ENCODE peak calls at places on chromosomes 13 and 19, in ten cellular contexts. X is cardiac fibroblast, D is adrenal gland, H is NCI-H1092 treated with DMSO at 0.1 percent for 48 hours, I is NCI-H1436, Q is renal cortical epithelial cell, W is foreskin fibroblast, P is psoas muscle, Y is T-helper 9 cell, B is T-cell. L is an unnamed sample.
A peak's percentile ranks its signal among the peaks of the same experiment; 100 is the strongest.

GRCh38 chr13:114064516-114065140 is 67.8 kb downstream of the RASA3 start:
- DNase-seq in X (peak; percentile 55), D (peak; percentile 68), H (no peak), I (no peak), Q (no peak), W (peak; percentile 22), P (peak; percentile 63), Y (no peak), B (no peak), L (peak; percentile 79)

GRCh38 chr19:4046362-4046691 is 20.4 kb downstream of the ZBTB7A start:
- DNase-seq in X (no peak), D (no peak), H (no peak), I (no peak), Q (no peak), W (no peak), P (no peak), Y (no peak), B (no peak), L (no peak)

GRCh38 chr13:77516342-77516789 is 19.1 kb upstream of the SCEL start:
- DNase-seq in X (peak; percentile 76), D (no peak), H (no peak), I (no peak), Q (peak; percentile 97), W (peak; percentile 57), P (no peak), Y (no peak), B (no peak), L (no peak)

GRCh38 chr19:10417598-10418280 is 2.6 kb upstream of the PDE4A start:
- DNase-seq in X (no peak), D (no peak), H (no peak), I (no peak), Q (no peak), W (no peak), P (no peak), Y (no peak), B (no peak), L (no peak)

GRCh38 chr13:74452881-74453280 is 318.7 kb upstream of the KLF12 start:
- DNase-seq in X (no peak), D (no peak), H (no peak), I (no peak), Q (no peak), W (no peak), P (no peak), Y (no peak), B (no peak), L (no peak)

GRCh38 chr19:48635263-48635965 is 1.8 kb downstream of the DBP start:
- DNase-seq in X (no peak), D (peak; percentile 74), H (peak; percentile 58), I (peak; percentile 84), Q (no peak), W (no peak), P (peak; percentile 88), Y (peak; percentile 74), B (peak; percentile 63), L (peak; percentile 88)

GRCh38 chr13:113489549-113490495 is 689 bp downstream of the DCUN1D2 start:
- DNase-seq in X (peak; percentile 48), D (peak; percentile 46), H (peak; percentile 45), I (no peak), Q (peak; percentile 52), W (peak; percentile 41), P (no peak), Y (peak; percentile 13), B (no peak), L (peak; percentile 74)

GRCh38 chr13:21934309-21934708 is 263.4 kb downstream of the FGF9 start:
- DNase-seq in X (no peak), D (no peak), H (peak; percentile 98), I (peak; percentile 83), Q (no peak), W (no peak), P (no peak), Y (no peak), B (no peak), L (no peak)

GRCh38 chr19:40270362-40271089 is 14.6 kb downstream of the AKT2 start:
- DNase-seq in X (no peak), D (no peak), H (no peak), I (no peak), Q (no peak), W (no peak), P (no peak), Y (no peak), B (no peak), L (no peak)

GRCh38 chr19:29162694-29163093 is 50.3 kb downstream of the UQCRFS1 start:
- DNase-seq in X (no peak), D (peak; percentile 16), H (no peak), I (no peak), Q (no peak), W (no peak), P (no peak), Y (no peak), B (no peak), L (no peak)

GRCh38 chr13:110976785-110977184 is 61.9 kb upstream of the ANKRD10 start:
- DNase-seq in X (no peak), D (no peak), H (no peak), I (no peak), Q (no peak), W (no peak), P (no peak), Y (no peak), B (no peak), L (no peak)

GRCh38 chr13:99830931-99831330 is 140.6 kb downstream of the ZIC5 start:
- DNase-seq in X (no peak), D (no peak), H (no peak), I (no peak), Q (no peak), W (no peak), P (no peak), Y (no peak), B (no peak), L (no peak)

GRCh38 chr13:36131215-36131930 is at the start of gene DCLK1:
- DNase-seq in X (peak; percentile 43), D (no peak), H (peak; percentile 54), I (peak; percentile 9), Q (no peak), W (no peak), P (peak; percentile 88), Y (no peak), B (no peak), L (peak; percentile 84)

GRCh38 chr13:93326427-93326826 is 99.8 kb downstream of the GPC6 start:
- DNase-seq in X (no peak), D (no peak), H (no peak), I (no peak), Q (no peak), W (no peak), P (no peak), Y (no peak), B (no peak), L (no peak)

GRCh38 chr13:105598551-105598950 is 936.9 kb downstream of the EFNB2 start:
- DNase-seq in X (peak; percentile 29), D (no peak), H (no peak), I (no peak), Q (peak; percentile 91), W (peak; percentile 31), P (no peak), Y (no peak), B (no peak), L (no peak)

GRCh38 chr19:49557641-49558325 is 22.6 kb downstream of the NOSIP start:
- DNase-seq in X (no peak), D (no peak), H (no peak), I (no peak), Q (no peak), W (no peak), P (no peak), Y (no peak), B (no peak), L (no peak)

GRCh38 chr13:27170221-27170520 is 1.4 kb downstream of the USP12 start:
- DNase-seq in X (peak; percentile 77), D (no peak), H (no peak), I (no peak), Q (no peak), W (peak; percentile 59), P (no peak), Y (no peak), B (no peak), L (no peak)

GRCh38 chr13:71290963-71291937 is 575.8 kb downstream of the DACH1 start:
- DNase-seq in X (peak; percentile 81), D (peak; percentile 62), H (peak; percentile 72), I (peak; percentile 83), Q (peak; percentile 79), W (no peak), P (no peak), Y (peak; percentile 13), B (peak; percentile 30), L (no peak)

GRCh38 chr13:23610187-23610576 is 40.0 kb downstream of the TNFRSF19 start:
- DNase-seq in X (peak; percentile 50), D (no peak), H (peak; percentile 22), I (no peak), Q (no peak), W (no peak), P (no peak), Y (no peak), B (no peak), L (no peak)

GRCh38 chr19:32611161-32611560 is 30.2 kb downstream of the PDCD5 start:
- DNase-seq in X (peak; percentile 15), D (no peak), H (no peak), I (no peak), Q (no peak), W (no peak), P (no peak), Y (no peak), B (no peak), L (no peak)

GRCh38 chr19:50008532-50008931 is 16.6 kb downstream of the VRK3 start:
- DNase-seq in X (peak; percentile 11), D (peak; percentile 34), H (no peak), I (no peak), Q (no peak), W (no peak), P (no peak), Y (no peak), B (no peak), L (no peak)

GRCh38 chr13:34913040-34913439 is 29.0 kb upstream of the NBEA start:
- DNase-seq in X (no peak), D (no peak), H (no peak), I (no peak), Q (peak; percentile 43), W (no peak), P (no peak), Y (no peak), B (no peak), L (no peak)

GRCh38 chr19:49441210-49441959 is at the start of gene SLC17A7:
- DNase-seq in X (no peak), D (no peak), H (no peak), I (no peak), Q (no peak), W (no peak), P (peak; percentile 83), Y (peak; percentile 40), B (no peak), L (peak; percentile 86)

GRCh38 chr13:40254394-40254793 is 412.0 kb downstream of the FOXO1 start:
- DNase-seq in X (no peak), D (no peak), H (no peak), I (no peak), Q (peak; percentile 47), W (no peak), P (no peak), Y (no peak), B (no peak), L (no peak)

GRCh38 chr13:112203614-112204013 is 136.7 kb downstream of the SOX1 start:
- DNase-seq in X (no peak), D (no peak), H (no peak), I (no peak), Q (no peak), W (no peak), P (no peak), Y (no peak), B (no peak), L (no peak)

GRCh38 chr13:61030445-61030844 is 385.2 kb downstream of the PCDH20 start:
- DNase-seq in X (no peak), D (no peak), H (no peak), I (no peak), Q (no peak), W (no peak), P (no peak), Y (no peak), B (no peak), L (no peak)

GRCh38 chr19:47696635-47697034 is 16.6 kb upstream of the EHD2 start:
- DNase-seq in X (no peak), D (no peak), H (no peak), I (no peak), Q (no peak), W (no peak), P (peak; percentile 39), Y (no peak), B (no peak), L (no peak)

GRCh38 chr13:27960362-27961226 is 8.5 kb downstream of the CDX2 start:
- DNase-seq in X (peak; percentile 35), D (peak; percentile 9), H (peak; percentile 72), I (peak; percentile 10), Q (peak; percentile 65), W (no peak), P (no peak), Y (no peak), B (no peak), L (no peak)